ENCODE peak calls at places on chromosomes 11 and 22, in nine cellular contexts. B is adipocyte; R is dorsolateral prefrontal cortex; M is activated effector memory CD4-positive, alpha-beta T cell treated with anti-CD3 and anti-CD28 coated beads, Interleukin-2, amount 50 U/mL, for 16 hours; W is tibial artery; V is stomach; O is neural progenitor cell; I is cerebellum; Z is DMS53. E is an unnamed sample.

GRCh38 chr11:129374081-129374992 is 1.3 kb upstream of the BARX2 start:
- DNase-seq in B (no peak), R (no peak), M (no peak), W (no peak), V (no peak), O (peak), I (no peak), Z (peak), E (no peak)

GRCh38 chr11:117482881-117483280 is 155.2 kb downstream of the CEP164 start:
- DNase-seq in B (no peak), R (no peak), M (no peak), W (no peak), V (no peak), O (peak), I (no peak), Z (no peak), E (no peak)

GRCh38 chr22:40204331-40205116 is 26.8 kb downstream of the TNRC6B start:
- DNase-seq in B (peak), R (no peak), M (no peak), W (no peak), V (no peak), O (no peak), I (no peak), Z (no peak), E (no peak)

GRCh38 chr11:130209944-130210854 is 50.6 kb downstream of the ST14 start:
- DNase-seq in B (no peak), R (no peak), M (peak), W (no peak), V (peak), O (no peak), I (no peak), Z (no peak), E (no peak)

GRCh38 chr11:70132641-70133040 is 54.5 kb downstream of the ANO1 start:
- DNase-seq in B (no peak), R (no peak), M (no peak), W (no peak), V (no peak), O (no peak), I (no peak), Z (no peak), E (no peak)

GRCh38 chr11:27371490-27371889 is 8.5 kb upstream of the CCDC34 start:
- DNase-seq in B (no peak), R (no peak), M (no peak), W (no peak), V (no peak), O (no peak), I (no peak), Z (peak), E (no peak)

GRCh38 chr11:79077684-79078379 is 363.0 kb downstream of the TENM4 start:
- DNase-seq in B (peak), R (no peak), M (no peak), W (no peak), V (no peak), O (no peak), I (no peak), Z (no peak), E (no peak)

GRCh38 chr11:65810046-65810868 is 23.4 kb downstream of the OVOL1 start:
- DNase-seq in B (no peak), R (no peak), M (no peak), W (no peak), V (no peak), O (no peak), I (peak), Z (no peak), E (peak)

GRCh38 chr22:17853066-17853465 is 78.8 kb upstream of the BID start:
- DNase-seq in B (no peak), R (no peak), M (no peak), W (no peak), V (no peak), O (no peak), I (no peak), Z (no peak), E (no peak)

GRCh38 chr11:21514298-21514697 is 678.6 kb upstream of the ANO5 start:
- DNase-seq in B (no peak), R (no peak), M (no peak), W (no peak), V (no peak), O (peak), I (no peak), Z (peak), E (no peak)

GRCh38 chr11:46210133-46210636 is 67.3 kb upstream of the CREB3L1 start:
- DNase-seq in B (peak), R (no peak), M (no peak), W (no peak), V (no peak), O (no peak), I (no peak), Z (no peak), E (no peak)

GRCh38 chr11:369336-370018 is at the start of gene B4GALNT4:
- DNase-seq in B (peak), R (peak), M (peak), W (no peak), V (no peak), O (peak), I (peak), Z (peak), E (peak)

GRCh38 chr11:80365980-80366379 is 925.1 kb upstream of the TENM4 start:
- DNase-seq in B (no peak), R (no peak), M (no peak), W (no peak), V (no peak), O (no peak), I (no peak), Z (no peak), E (no peak)

GRCh38 chr11:119734788-119735187 is 5.8 kb upstream of the NECTIN1 start:
- DNase-seq in B (no peak), R (no peak), M (no peak), W (no peak), V (no peak), O (no peak), I (no peak), Z (peak), E (no peak)

GRCh38 chr22:49260681-49261580 is 566.7 kb downstream of the BRD1 start:
- DNase-seq in B (no peak), R (no peak), M (peak), W (peak), V (peak), O (no peak), I (no peak), Z (no peak), E (no peak)

GRCh38 chr11:46290598-46291309 is 13.3 kb downstream of the CREB3L1 start:
- DNase-seq in B (peak), R (no peak), M (no peak), W (peak), V (peak), O (peak), I (no peak), Z (peak), E (no peak)

GRCh38 chr11:17686185-17686980 is 33.0 kb upstream of the MYOD1 start:
- DNase-seq in B (peak), R (no peak), M (no peak), W (no peak), V (no peak), O (peak), I (peak), Z (no peak), E (no peak)

GRCh38 chr22:29128891-29129643 is 56.2 kb downstream of the KREMEN1 start:
- DNase-seq in B (no peak), R (no peak), M (no peak), W (no peak), V (no peak), O (no peak), I (no peak), Z (peak), E (no peak)

GRCh38 chr11:59010693-59011092 is 71.4 kb downstream of the GLYATL1 start:
- DNase-seq in B (no peak), R (no peak), M (no peak), W (no peak), V (no peak), O (no peak), I (no peak), Z (no peak), E (no peak)

GRCh38 chr11:1546536-1547466 is 25.3 kb downstream of the DUSP8 start:
- DNase-seq in B (peak), R (peak), M (peak), W (no peak), V (peak), O (peak), I (peak), Z (peak), E (peak)

GRCh38 chr11:100068116-100068515 is 619.0 kb upstream of the ARHGAP42 start:
- DNase-seq in B (no peak), R (no peak), M (no peak), W (no peak), V (no peak), O (no peak), I (no peak), Z (no peak), E (no peak)

GRCh38 chr22:49590381-49590780 is 237.3 kb downstream of the BRD1 start:
- DNase-seq in B (no peak), R (no peak), M (no peak), W (no peak), V (no peak), O (no peak), I (no peak), Z (no peak), E (peak)

GRCh38 chr22:49099496-49100124 is 728.1 kb downstream of the BRD1 start:
- DNase-seq in B (no peak), R (no peak), M (no peak), W (peak), V (no peak), O (no peak), I (no peak), Z (no peak), E (no peak)

GRCh38 chr11:77111277-77111676 is 8.6 kb downstream of the OMP start:
- DNase-seq in B (no peak), R (no peak), M (no peak), W (no peak), V (no peak), O (no peak), I (no peak), Z (no peak), E (no peak)

GRCh38 chr11:130178441-130178971 is 18.9 kb downstream of the ST14 start:
- DNase-seq in B (no peak), R (no peak), M (no peak), W (no peak), V (no peak), O (no peak), I (no peak), Z (peak), E (no peak)

GRCh38 chr11:8071616-8072581 is 9.1 kb upstream of the TUB start:
- DNase-seq in B (no peak), R (no peak), M (no peak), W (peak), V (no peak), O (peak), I (no peak), Z (no peak), E (no peak)

GRCh38 chr22:47629791-47630655 is 867.6 kb downstream of the TBC1D22A start:
- DNase-seq in B (no peak), R (no peak), M (peak), W (no peak), V (peak), O (no peak), I (no peak), Z (no peak), E (no peak)

GRCh38 chr11:114395776-114396175 is 4.5 kb downstream of the C11orf71 start:
- DNase-seq in B (no peak), R (no peak), M (no peak), W (no peak), V (no peak), O (peak), I (no peak), Z (peak), E (no peak)

GRCh38 chr11:39374963-39375698 is 2084.3 kb downstream of the LRRC4C start:
- DNase-seq in B (peak), R (no peak), M (no peak), W (no peak), V (no peak), O (peak), I (peak), Z (peak), E (no peak)

GRCh38 chr22:22943521-22944267 is 56.1 kb downstream of the IGLL5 start:
- DNase-seq in B (no peak), R (no peak), M (peak), W (no peak), V (peak), O (no peak), I (no peak), Z (no peak), E (peak)

GRCh38 chr11:111733655-111734088 is 32.5 kb downstream of the PPP2R1B start:
- DNase-seq in B (no peak), R (no peak), M (no peak), W (peak), V (no peak), O (peak), I (no peak), Z (peak), E (peak)

GRCh38 chr11:103586756-103587155 is 449.7 kb upstream of the DDI1 start:
- DNase-seq in B (peak), R (no peak), M (no peak), W (no peak), V (no peak), O (no peak), I (no peak), Z (peak), E (no peak)

GRCh38 chr11:21511835-21512440 is 680.9 kb upstream of the ANO5 start:
- DNase-seq in B (peak), R (peak), M (no peak), W (no peak), V (peak), O (peak), I (no peak), Z (peak), E (peak)